ENCODE peak calls at places on chromosome 17, in seven cellular contexts. Z is AG10803, I is mucosa of descending colon, B is AG04449, V is dorsolateral prefrontal cortex, G is breast epithelium, S is kidney epithelial cell. D is an unnamed sample.

GRCh38 chr17:34606721-34607120 is 27.3 kb downstream of the TMEM132E start:
- DNase-seq in Z (no peak), I (no peak), B (no peak), V (no peak), G (no peak), S (no peak), D (no peak)

GRCh38 chr17:39769974-39770587 is 32.3 kb downstream of the GRB7 start:
- DNase-seq in Z (no peak), I (no peak), B (no peak), V (no peak), G (no peak), S (peak; percentile 81), D (no peak)

GRCh38 chr17:42459256-42459982 is 741 bp downstream of the ATP6V0A1 start:
- DNase-seq in Z (peak; percentile 53), I (peak; percentile 64), B (no peak), V (peak; percentile 81), G (peak; percentile 70), S (no peak), D (no peak)

GRCh38 chr17:73767696-73768095 is 123.5 kb upstream of the SDK2 start:
- DNase-seq in Z (no peak), I (no peak), B (no peak), V (no peak), G (no peak), S (no peak), D (no peak)

GRCh38 chr17:76414334-76415295 is 30.2 kb downstream of the SPHK1 start:
- DNase-seq in Z (peak; percentile 68), I (peak; percentile 45), B (no peak), V (peak; percentile 76), G (no peak), S (no peak), D (peak; percentile 11)

GRCh38 chr17:46962374-46962790 is 16.7 kb downstream of the RPRML start:
- DNase-seq in Z (peak; percentile 92), I (no peak), B (peak; percentile 31), V (no peak), G (no peak), S (no peak), D (no peak)

GRCh38 chr17:68821860-68822693 is 133.1 kb downstream of the ABCA8 start:
- DNase-seq in Z (peak; percentile 84), I (no peak), B (peak; percentile 66), V (no peak), G (no peak), S (peak; percentile 86), D (no peak)

GRCh38 chr17:17344507-17345293 is 41.5 kb downstream of the NT5M start:
- DNase-seq in Z (no peak), I (no peak), B (no peak), V (peak; percentile 26), G (no peak), S (no peak), D (no peak)

GRCh38 chr17:29677139-29677834 is 54.6 kb upstream of the CORO6 start:
- DNase-seq in Z (peak; percentile 58), I (no peak), B (no peak), V (no peak), G (no peak), S (no peak), D (no peak)

GRCh38 chr17:78338860-78339259 is 21.0 kb downstream of the SOCS3 start:
- DNase-seq in Z (no peak), I (no peak), B (no peak), V (no peak), G (no peak), S (no peak), D (no peak)

GRCh38 chr17:20920813-20921199 is 122.0 kb downstream of the USP22 start:
- DNase-seq in Z (peak; percentile 62), I (no peak), B (no peak), V (no peak), G (no peak), S (peak; percentile 44), D (no peak)

GRCh38 chr17:63701477-63702222 is 1.7 kb upstream of the LIMD2 start:
- DNase-seq in Z (no peak), I (peak; percentile 50), B (no peak), V (no peak), G (no peak), S (no peak), D (no peak)

GRCh38 chr17:40557531-40558299 is 7.6 kb downstream of the CCR7 start:
- DNase-seq in Z (no peak), I (no peak), B (no peak), V (no peak), G (no peak), S (no peak), D (no peak)

GRCh38 chr17:9251273-9251672 is 230.0 kb downstream of the NTN1 start:
- DNase-seq in Z (no peak), I (no peak), B (no peak), V (no peak), G (no peak), S (no peak), D (no peak)

GRCh38 chr17:76868669-76869208 is 535 bp downstream of the MGAT5B start:
- DNase-seq in Z (no peak), I (no peak), B (no peak), V (no peak), G (no peak), S (no peak), D (no peak)

GRCh38 chr17:65057520-65058075 is 1.1 kb upstream of the GNA13 start:
- DNase-seq in Z (no peak), I (peak; percentile 51), B (no peak), V (no peak), G (peak; percentile 57), S (peak; percentile 75), D (no peak)

GRCh38 chr17:17837966-17838962 is 1.5 kb upstream of the SREBF1 start:
- DNase-seq in Z (no peak), I (peak; percentile 80), B (no peak), V (no peak), G (no peak), S (no peak), D (no peak)

GRCh38 chr17:7774037-7774659 is 56.6 kb downstream of the DNAH2 start:
- DNase-seq in Z (peak; percentile 43), I (no peak), B (peak; percentile 14), V (no peak), G (no peak), S (no peak), D (no peak)

GRCh38 chr17:30429155-30429554 is 48.1 kb upstream of the GOSR1 start:
- DNase-seq in Z (peak; percentile 83), I (no peak), B (no peak), V (no peak), G (no peak), S (no peak), D (no peak)

GRCh38 chr17:13822671-13823070 is 220.9 kb upstream of the HS3ST3A1 start:
- DNase-seq in Z (no peak), I (no peak), B (no peak), V (no peak), G (no peak), S (no peak), D (no peak)

GRCh38 chr17:44981221-44981968 is 13.3 kb upstream of the C1QL1 start:
- DNase-seq in Z (peak; percentile 13), I (no peak), B (no peak), V (no peak), G (no peak), S (peak; percentile 48), D (no peak)

GRCh38 chr17:66398617-66399016 is 96.2 kb downstream of the PRKCA start:
- DNase-seq in Z (no peak), I (no peak), B (no peak), V (no peak), G (no peak), S (no peak), D (no peak)
- H3K4me3 ChIP-seq in Z (no peak overlapping the region), I (no peak overlapping the region), B (no peak overlapping the region), V (no peak overlapping the region), G (no peak overlapping the region), S (no peak overlapping the region), D (no peak overlapping the region)

GRCh38 chr17:59387351-59388069 is 56.1 kb downstream of the YPEL2 start:
- DNase-seq in Z (no peak), I (no peak), B (no peak), V (no peak), G (no peak), S (no peak), D (no peak)
- TF ChIP-seq CTCF in Z (no peak), I (no peak), B (no peak), V (no peak), G (no peak), S (no peak), D (no peak)

GRCh38 chr17:59370580-59371299 is 39.3 kb downstream of the YPEL2 start:
- DNase-seq in Z (no peak), I (peak; percentile 45), B (no peak), V (no peak), G (no peak), S (no peak), D (no peak)

GRCh38 chr17:59369026-59369724 is 37.7 kb downstream of the YPEL2 start:
- DNase-seq in Z (peak; percentile 67), I (no peak), B (no peak), V (no peak), G (no peak), S (no peak), D (no peak)

GRCh38 chr17:59373879-59374495 is 42.5 kb downstream of the YPEL2 start:
- DNase-seq in Z (peak; percentile 97), I (no peak), B (peak; percentile 89), V (no peak), G (no peak), S (no peak), D (no peak)

GRCh38 chr17:59372138-59372751 is 40.8 kb downstream of the YPEL2 start:
- DNase-seq in Z (peak; percentile 95), I (no peak), B (no peak), V (no peak), G (peak; percentile 37), S (no peak), D (no peak)

GRCh38 chr17:59371426-59372099 is 40.1 kb downstream of the YPEL2 start:
- DNase-seq in Z (peak; percentile 65), I (peak; percentile 53), B (no peak), V (no peak), G (no peak), S (no peak), D (no peak)
- H3K4me3 ChIP-seq in Z (no peak overlapping the region), I (no peak overlapping the region), B (no peak overlapping the region), V (no peak overlapping the region), G (no peak overlapping the region), S (no peak overlapping the region), D (peak overlapping the region; percentile 38)

GRCh38 chr17:6626616-6627015 is 13.9 kb downstream of the KIAA0753 start:
- DNase-seq in Z (no peak), I (no peak), B (no peak), V (no peak), G (no peak), S (no peak), D (no peak)

GRCh38 chr17:6630390-6630789 is 10.1 kb downstream of the KIAA0753 start:
- DNase-seq in Z (no peak), I (no peak), B (no peak), V (no peak), G (no peak), S (no peak), D (no peak)

GRCh38 chr17:6632530-6632929 is 8.0 kb downstream of the KIAA0753 start:
- DNase-seq in Z (no peak), I (no peak), B (no peak), V (no peak), G (no peak), S (no peak), D (no peak)

GRCh38 chr17:6623941-6624340 is 16.6 kb downstream of the KIAA0753 start:
- DNase-seq in Z (no peak), I (no peak), B (no peak), V (no peak), G (no peak), S (no peak), D (no peak)

DNA sequence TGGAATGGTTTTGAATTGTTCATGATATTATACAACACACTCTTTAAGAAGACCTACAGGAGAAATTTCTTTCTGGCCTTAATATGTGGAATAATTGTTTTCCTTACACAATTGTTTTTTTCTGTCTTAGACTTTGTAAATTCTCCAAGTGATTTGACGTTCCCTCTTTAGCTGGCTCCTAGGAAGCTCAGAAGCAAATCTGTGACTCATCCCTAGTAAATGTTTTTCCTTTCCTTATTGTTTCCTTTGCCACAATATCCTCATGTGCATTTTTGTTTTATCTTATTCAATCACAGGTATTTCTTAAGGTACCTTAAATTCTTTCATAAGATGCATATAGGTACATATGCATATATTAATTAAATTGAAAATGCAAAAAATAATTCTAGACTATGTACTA is 13.5 kb downstream of the KIAA0753 start:
- DNase-seq in Z (peak; percentile 21), I (no peak), B (no peak), V (no peak), G (no peak), S (no peak), D (no peak)
- TF ChIP-seq CTCF in Z (no peak), I (no peak), B (no peak), V (no peak), G (no peak), S (no peak), D (no peak)